ENCODE peak calls at places on chromosomes 6 and 20, in four cellular contexts. E is upper lobe of left lung, I is hepatocyte, O is heart right ventricle. R is an unnamed sample.

GRCh38 chr6:166419717-166420116 is 37.0 kb upstream of the MPC1 start:
- DNase-seq in I (no peak), E (no peak), O (no peak), R (no peak)

GRCh38 chr6:138296786-138297185 is 78.5 kb upstream of the PBOV1 start:
- DNase-seq in I (no peak), E (peak; percentile 46), O (no peak), R (no peak)

GRCh38 chr20:11982289-11982957 is 64.7 kb downstream of the BTBD3 start:
- DNase-seq in E (no peak), O (no peak), I (peak; percentile 28), R (no peak)

GRCh38 chr6:116476021-116476678 is 15.0 kb downstream of the CALHM6 start:
- DNase-seq in I (no peak), O (no peak), E (no peak), R (no peak)

GRCh38 chr6:582370-582769 is 74.5 kb downstream of the HUS1B start:
- DNase-seq in O (no peak), E (peak; percentile 42), I (peak; percentile 18), R (no peak)

GRCh38 chr6:129494099-129494498 is 215.9 kb downstream of the ARHGAP18 start:
- DNase-seq in I (no peak), O (no peak), E (no peak), R (no peak)

GRCh38 chr6:30954631-30955366 is 14.0 kb downstream of the MUCL3 start:
- DNase-seq in I (no peak), E (no peak), O (no peak), R (no peak)

GRCh38 chr6:32406197-32406596 is 784 bp downstream of the BTNL2 start:
- DNase-seq in O (no peak), I (no peak), E (peak; percentile 38), R (no peak)

GRCh38 chr20:41573955-41574354 is 44.2 kb downstream of the CHD6 start:
- DNase-seq in E (no peak), O (no peak), I (no peak), R (no peak)

GRCh38 chr6:167541544-167541943 is 216.7 kb downstream of the TTLL2 start:
- DNase-seq in E (no peak), I (no peak), O (no peak), R (no peak)

GRCh38 chr20:10673176-10673830 is 496 bp downstream of the JAG1 start:
- DNase-seq in O (peak; percentile 42), I (peak; percentile 56), E (peak; percentile 92), R (no peak)

GRCh38 chr6:140708386-140708785 is 1333.9 kb upstream of the CITED2 start:
- DNase-seq in E (no peak), I (no peak), O (no peak), R (no peak)

GRCh38 chr6:54244430-54244829 is 63.8 kb upstream of the TINAG start:
- DNase-seq in E (no peak), I (peak; percentile 26), O (no peak), R (no peak)

GRCh38 chr6:53513056-53513455 is 31.8 kb downstream of the GCLC start:
- DNase-seq in E (no peak), O (no peak), I (peak; percentile 62), R (no peak)

GRCh38 chr20:57080796-57081195 is 185.6 kb downstream of the BMP7 start:
- DNase-seq in O (no peak), E (no peak), I (no peak), R (no peak)

DNA sequence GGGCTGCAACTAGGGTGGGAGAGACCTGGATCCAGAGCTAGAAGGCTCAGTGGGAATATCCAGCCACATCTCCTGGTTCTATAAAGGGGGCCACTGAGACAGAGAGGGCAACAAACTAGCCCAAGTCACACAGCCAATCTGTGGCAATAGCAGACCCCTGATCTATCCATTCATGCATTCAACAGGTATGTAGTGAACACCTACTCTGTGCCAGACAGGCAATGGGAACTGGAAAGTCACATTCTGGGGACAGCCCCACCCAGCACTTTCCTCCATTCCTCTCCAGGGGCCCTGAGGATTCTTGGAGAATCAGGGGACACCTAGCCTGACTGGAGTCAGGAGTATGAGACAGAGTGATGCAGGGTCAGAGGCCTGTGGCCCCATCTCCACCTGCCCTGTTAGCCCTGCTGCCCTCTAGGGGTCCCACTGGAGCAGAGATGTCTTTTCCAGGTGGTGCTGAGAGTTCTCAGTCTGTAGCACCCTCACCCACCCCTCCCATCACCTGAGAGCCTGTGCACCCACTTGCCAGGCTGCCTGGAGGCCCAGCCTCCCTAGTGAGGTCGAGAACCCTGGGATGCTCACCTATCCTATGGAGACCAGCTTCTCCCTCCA is 13.6 kb downstream of the BPIFA2 start:
- DNase-seq in O (no peak), E (no peak), I (no peak), R (no peak)
- TF ChIP-seq CTCF in O (no peak), E (no peak), I (no peak), R (no peak)

DNA sequence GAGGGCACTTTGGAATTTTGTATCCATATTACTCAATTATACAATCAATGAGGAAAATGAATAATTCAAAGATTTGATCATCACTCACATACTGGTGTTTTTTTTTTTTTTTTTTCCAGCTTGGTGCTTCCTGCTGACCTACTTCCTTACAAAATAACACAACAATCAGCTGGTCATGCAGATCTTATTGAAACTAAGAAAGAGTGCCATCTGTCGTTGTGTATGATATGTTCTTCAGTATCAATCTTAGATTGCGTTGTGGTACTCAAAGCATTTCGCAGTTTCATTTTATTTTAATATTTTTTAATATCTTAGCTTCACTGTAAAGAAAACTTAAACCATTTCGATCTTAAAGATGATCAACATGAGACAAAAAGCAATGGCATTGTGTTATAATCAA is 155.6 kb downstream of the OGFRL1 start:
- DNase-seq in E (no peak), O (no peak), I (no peak), R (no peak)
- TF ChIP-seq CTCF in E (peak; percentile 7), O (no peak), I (no peak), R (no peak)

GRCh38 chr6:37303891-37304503 is 46.1 kb upstream of the TMEM217 start:
- DNase-seq in E (no peak), O (no peak), I (peak; percentile 50), R (no peak)
- TF ChIP-seq CTCF in E (peak; percentile 34), O (peak; percentile 6), I (peak; percentile 66), R (no peak)

GRCh38 chr6:131951576-131952230 is 531 bp upstream of the CCN2 start:
- DNase-seq in I (no peak), E (no peak), O (no peak), R (no peak)

GRCh38 chr6:131949615-131949908 is 1.6 kb downstream of the CCN2 start:
- DNase-seq in O (no peak), E (no peak), I (no peak), R (no peak)

GRCh38 chr6:131950767-131951575 is at the start of gene CCN2:
- DNase-seq in O (peak; percentile 80), I (peak; percentile 92), E (peak; percentile 94), R (peak; percentile 66)

GRCh38 chr6:131948692-131949614 is 2.2 kb downstream of the CCN2 start:
- DNase-seq in E (peak; percentile 33), I (peak; percentile 38), O (no peak), R (no peak)

DNA sequence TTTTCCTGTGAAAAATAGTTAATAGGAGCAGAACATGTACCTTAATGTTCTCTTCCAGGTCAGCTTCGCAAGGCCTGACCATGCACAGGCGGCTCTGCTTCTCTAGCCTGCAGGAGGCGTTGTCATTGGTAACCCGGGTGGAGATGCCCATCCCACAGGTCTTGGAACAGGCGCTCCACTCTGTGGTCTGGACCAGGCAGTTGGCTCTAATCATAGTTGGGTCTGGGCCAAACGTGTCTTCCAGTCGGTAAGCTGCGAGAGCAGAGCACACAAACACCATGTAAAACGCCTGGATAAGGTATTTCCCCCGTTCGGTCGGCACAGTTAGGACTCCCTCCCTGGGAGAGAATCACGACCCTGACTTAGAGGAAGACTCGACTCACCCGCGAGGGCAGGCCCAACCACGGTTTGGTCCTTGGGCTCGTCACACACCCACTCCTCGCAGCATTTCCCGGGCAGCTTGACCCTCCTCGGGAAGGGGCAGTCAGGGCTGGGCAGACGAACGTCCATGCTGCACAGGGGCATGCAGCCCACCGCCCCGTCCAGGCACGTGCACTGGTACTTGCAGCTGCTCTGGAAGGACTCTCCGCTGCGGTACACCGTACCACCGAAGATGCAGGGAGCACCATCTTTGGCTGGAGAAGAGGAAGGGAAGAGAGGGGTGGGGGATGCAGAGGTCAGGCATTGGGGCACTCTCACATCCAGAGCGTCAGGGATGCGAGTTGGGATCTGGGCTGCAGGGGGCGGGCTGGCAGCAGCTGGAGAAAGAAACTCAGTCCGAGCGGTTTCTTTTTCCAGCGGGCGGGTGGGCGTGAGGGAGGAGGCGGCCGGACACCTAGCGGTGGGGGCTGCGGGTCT is 1.0 kb downstream of the CCN2 start:
- DNase-seq in E (peak; percentile 89), O (peak; percentile 74), I (peak; percentile 88), R (peak; percentile 34)
- TF ChIP-seq CTCF in E (peak; percentile 60), O (peak; percentile 38), I (peak; percentile 66), R (peak; percentile 57)

GRCh38 chr6:88013554-88013953 is 34.1 kb upstream of the SPACA1 start:
- DNase-seq in E (no peak), O (no peak), I (no peak), R (no peak)
- TF ChIP-seq CTCF in E (no peak), O (no peak), I (no peak), R (no peak)

GRCh38 chr20:44475694-44476560 is at the start of gene TTPAL:
- DNase-seq in I (peak; percentile 97), O (peak; percentile 89), E (peak; percentile 98), R (peak; percentile 92)
- TF ChIP-seq CTCF in I (peak; percentile 41), O (no peak), E (peak; percentile 45), R (no peak)

GRCh38 chr6:26022737-26023136 is 60.1 kb downstream of the TRIM38 start:
- DNase-seq in O (no peak), I (no peak), E (no peak), R (no peak)

GRCh38 chr6:26020983-26021349 is 58.4 kb downstream of the TRIM38 start:
- DNase-seq in O (peak; percentile 54), I (peak; percentile 65), E (peak; percentile 88), R (peak; percentile 71)

GRCh38 chr6:26022166-26022510 is 59.5 kb downstream of the TRIM38 start:
- DNase-seq in I (peak; percentile 82), E (no peak), O (no peak), R (no peak)

GRCh38 chr6:26020291-26020982 is 57.8 kb downstream of the TRIM38 start:
- DNase-seq in O (peak; percentile 71), E (peak; percentile 89), I (peak; percentile 84), R (no peak)

GRCh38 chr6:26021350-26022165 is 59.0 kb downstream of the TRIM38 start:
- DNase-seq in E (peak; percentile 90), I (peak; percentile 96), O (peak; percentile 89), R (peak; percentile 78)
- TF ChIP-seq CTCF in E (no peak), I (no peak), O (no peak), R (no peak)

R was measured in mesothelial cell of epicardium.